ENCODE peak calls at places on chromosome 19, in four cellular contexts. F is SK-N-SH, B is GM12878, X is K562. R is an unnamed sample.

GRCh38 chr19:43439183-43440063 is 24.7 kb downstream of the TEX101 start:
- DNase-seq in F (no peak), B (no peak), X (no peak), R (peak)

GRCh38 chr19:42693760-42694350 is 46.4 kb downstream of the PSG3 start:
- DNase-seq in F (peak), B (no peak), X (peak), R (peak)

GRCh38 chr19:13861392-13861713 is 15.6 kb upstream of the NANOS3 start:
- DNase-seq in F (peak), B (no peak), X (no peak), R (no peak)

GRCh38 chr19:789473-790052 is 7.7 kb upstream of the PTBP1 start:
- DNase-seq in F (no peak), B (no peak), X (no peak), R (no peak)

GRCh38 chr19:18304194-18304495 is 18.7 kb downstream of the LSM4 start:
- DNase-seq in F (no peak), B (no peak), X (no peak), R (no peak)

GRCh38 chr19:12665281-12665573 is 1.3 kb downstream of the MAN2B1 start:
- DNase-seq in F (no peak), B (peak), X (no peak), R (no peak)

GRCh38 chr19:55460670-55461258 is 678 bp downstream of the ISOC2 start:
- DNase-seq in F (peak), B (no peak), X (peak), R (peak)

GRCh38 chr19:12244370-12244769 is 50.3 kb downstream of the ZNF44 start:
- DNase-seq in F (no peak), B (no peak), X (no peak), R (no peak)

GRCh38 chr19:1474011-1474764 is 4.8 kb downstream of the C19orf25 start:
- DNase-seq in F (peak), B (no peak), X (no peak), R (no peak)

GRCh38 chr19:14580623-14581237 is 2.2 kb upstream of the CLEC17A start:
- DNase-seq in F (no peak), B (peak), X (peak), R (no peak)

GRCh38 chr19:811007-811434 is 10.7 kb downstream of the PLPPR3 start:
- DNase-seq in F (no peak), B (no peak), X (peak), R (no peak)

GRCh38 chr19:19105365-19106060 is 32.8 kb downstream of the TMEM161A start:
- DNase-seq in F (peak), B (peak), X (peak), R (peak)

GRCh38 chr19:14686411-14686810 is 3.4 kb upstream of the ZNF333 start:
- DNase-seq in F (no peak), B (no peak), X (no peak), R (peak)

GRCh38 chr19:21439372-21439771 is 42.4 kb downstream of the ZNF493 start:
- DNase-seq in F (no peak), B (no peak), X (no peak), R (no peak)

GRCh38 chr19:16258440-16258903 is 60.8 kb downstream of the AP1M1 start:
- DNase-seq in F (peak), B (no peak), X (peak), R (no peak)

GRCh38 chr19:35216833-35217707 is 11.5 kb downstream of the FAM187B start:
- DNase-seq in F (no peak), B (no peak), X (no peak), R (no peak)

GRCh38 chr19:8355631-8356402 is 8.1 kb upstream of the ANGPTL4 start:
- DNase-seq in F (no peak), B (no peak), X (peak), R (no peak)

GRCh38 chr19:38551450-38551813 is 66.3 kb downstream of the MAP4K1 start:
- DNase-seq in F (no peak), B (peak), X (peak), R (no peak)

GRCh38 chr19:44607049-44607448 is 6.3 kb upstream of the IGSF23 start:
- DNase-seq in F (no peak), B (no peak), X (no peak), R (peak)

GRCh38 chr19:58279042-58279924 is 528 bp downstream of the ZNF8 start:
- DNase-seq in F (peak), B (no peak), X (peak), R (peak)

GRCh38 chr19:52248256-52248655 is 21.1 kb upstream of the ZNF766 start:
- DNase-seq in F (peak), B (no peak), X (no peak), R (no peak)

GRCh38 chr19:50777830-50778303 is 7.6 kb downstream of the GPR32 start:
- DNase-seq in F (peak), B (no peak), X (no peak), R (peak)

DNA sequence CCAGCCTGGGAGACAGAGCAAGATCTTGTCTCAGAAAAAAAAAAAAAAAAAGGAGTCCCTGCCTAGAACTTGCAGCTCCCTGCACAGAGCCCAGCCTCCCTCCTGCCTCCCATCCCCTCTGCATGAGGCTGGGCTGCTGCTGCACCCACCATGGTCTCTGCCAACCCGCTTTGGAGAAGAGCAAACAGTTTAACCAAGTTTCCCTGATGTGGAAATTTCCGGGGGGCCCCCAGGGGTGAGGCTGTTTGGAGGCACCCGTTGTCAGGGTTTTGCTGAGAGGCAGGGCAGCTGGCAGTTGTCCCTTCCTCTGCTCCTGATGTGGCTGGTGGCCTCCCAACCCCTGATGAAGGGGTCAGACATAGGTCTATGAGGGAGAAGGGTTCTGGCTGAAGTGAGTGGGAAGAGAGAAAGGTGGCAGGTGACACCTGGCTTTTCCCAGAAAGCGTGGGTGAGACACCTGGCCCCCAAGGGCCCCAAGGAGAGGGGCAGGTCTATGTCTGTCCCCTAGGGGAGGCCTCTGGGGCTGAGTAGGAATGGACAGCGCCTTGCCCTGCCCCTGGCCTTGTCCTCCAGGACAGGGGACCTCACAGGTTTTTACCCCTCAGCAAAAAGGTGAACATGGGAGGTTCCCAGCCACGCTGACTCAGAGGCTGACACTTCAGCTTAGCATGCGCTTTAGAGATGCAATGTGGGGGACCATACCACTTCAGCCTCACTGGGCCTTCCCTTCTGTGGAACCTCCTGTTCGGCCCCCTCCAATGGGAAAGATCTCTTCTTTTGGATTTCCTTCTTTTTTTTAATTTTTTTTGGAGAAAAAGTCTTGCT is 5.5 kb downstream of the LRP3 start:
- DNase-seq in F (peak), B (no peak), X (no peak), R (no peak)
- TF ChIP-seq CHD2 in F (no peak), B (no peak), X (no peak), R (no peak)

DNA sequence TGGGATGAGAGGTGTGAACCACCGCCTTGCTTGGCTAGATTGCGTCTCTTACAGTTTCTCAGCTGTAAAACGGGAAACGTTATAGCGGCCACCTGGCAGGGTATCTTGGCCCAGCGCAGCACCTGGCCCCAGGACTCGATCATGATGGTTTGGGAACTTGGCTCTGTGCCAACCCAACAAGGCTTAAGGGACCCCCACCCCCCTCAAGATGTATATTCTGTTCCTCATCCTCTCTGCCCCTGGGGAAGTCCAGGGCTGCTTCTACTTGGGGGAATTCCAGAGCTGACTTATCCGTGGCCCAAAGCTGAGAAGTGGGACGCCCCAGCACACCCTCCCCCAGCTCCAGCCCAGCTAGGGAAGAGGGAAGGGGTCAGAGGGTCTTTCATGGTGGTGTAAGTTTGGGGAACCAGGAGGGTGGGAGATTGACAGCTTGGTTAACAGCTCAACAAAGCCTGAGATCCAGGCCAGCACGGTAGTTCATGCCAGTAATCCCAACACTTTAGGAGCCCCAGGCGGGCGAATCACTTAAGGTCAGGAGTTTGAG is 695 bp downstream of the ICAM1 start:
- DNase-seq in F (peak), B (no peak), X (peak), R (no peak)
- TF ChIP-seq CHD2 in F (no peak), B (no peak), X (no peak), R (no peak)

DNA sequence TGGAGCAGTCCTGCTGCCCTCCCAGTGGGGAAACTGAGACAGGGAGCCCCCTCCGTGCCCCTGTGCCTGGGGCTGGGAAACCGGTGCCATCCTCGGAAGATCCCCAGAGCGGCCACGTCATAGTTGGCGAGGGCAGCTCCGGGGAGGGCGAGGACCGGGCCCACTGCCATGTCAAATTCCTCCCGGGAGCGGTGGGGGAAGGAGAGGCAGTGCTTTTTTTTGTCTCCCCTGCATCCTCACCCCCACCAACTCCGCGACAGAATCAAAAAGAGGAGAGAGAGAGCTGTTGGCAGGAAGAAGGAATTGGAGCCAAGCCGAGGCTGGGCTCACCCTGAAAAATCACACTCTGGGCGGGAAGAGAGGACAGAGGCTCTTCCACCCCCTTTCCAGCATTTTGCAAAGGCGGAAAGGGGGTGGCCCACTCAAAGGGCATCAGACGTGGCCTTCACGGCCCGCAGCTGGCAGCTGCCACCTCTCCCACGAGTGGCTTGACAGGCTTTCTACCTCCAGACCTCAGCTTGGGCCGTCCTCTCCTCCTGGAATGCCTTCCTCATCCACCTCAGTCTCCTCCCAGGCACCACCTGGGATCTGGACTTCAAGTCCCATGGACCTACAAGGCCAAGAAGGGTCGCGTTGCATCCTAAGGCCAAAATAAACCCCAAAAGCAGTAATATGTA is 19.6 kb upstream of the NFIC start:
- DNase-seq in F (no peak), B (no peak), X (no peak), R (no peak)
- TF ChIP-seq CHD2 in F (no peak), B (no peak), X (no peak), R (no peak)

GRCh38 chr19:4929186-4929585 is 19.9 kb downstream of the UHRF1 start:
- DNase-seq in F (no peak), B (no peak), X (no peak), R (no peak)

GRCh38 chr19:4922530-4923378 is 13.5 kb downstream of the UHRF1 start:
- DNase-seq in F (no peak), B (no peak), X (no peak), R (no peak)

GRCh38 chr19:4923379-4923747 is 14.1 kb downstream of the UHRF1 start:
- DNase-seq in F (no peak), B (no peak), X (no peak), R (no peak)
- TF ChIP-seq CHD2 in F (no peak), B (no peak), X (no peak), R (no peak)

GRCh38 chr19:17283504-17283996 is 1.8 kb downstream of the ANKLE1 start:
- DNase-seq in F (no peak), B (no peak), X (no peak), R (no peak)

GRCh38 chr19:17285415-17286135 is 3.9 kb downstream of the ANKLE1 start:
- DNase-seq in F (no peak), B (no peak), X (no peak), R (no peak)

GRCh38 chr19:17282488-17283256 is 971 bp downstream of the ANKLE1 start:
- DNase-seq in F (peak), B (peak), X (peak), R (peak)

GRCh38 chr19:17279436-17279835 is 2.3 kb upstream of the ANKLE1 start:
- DNase-seq in F (peak), B (no peak), X (no peak), R (no peak)

DNA sequence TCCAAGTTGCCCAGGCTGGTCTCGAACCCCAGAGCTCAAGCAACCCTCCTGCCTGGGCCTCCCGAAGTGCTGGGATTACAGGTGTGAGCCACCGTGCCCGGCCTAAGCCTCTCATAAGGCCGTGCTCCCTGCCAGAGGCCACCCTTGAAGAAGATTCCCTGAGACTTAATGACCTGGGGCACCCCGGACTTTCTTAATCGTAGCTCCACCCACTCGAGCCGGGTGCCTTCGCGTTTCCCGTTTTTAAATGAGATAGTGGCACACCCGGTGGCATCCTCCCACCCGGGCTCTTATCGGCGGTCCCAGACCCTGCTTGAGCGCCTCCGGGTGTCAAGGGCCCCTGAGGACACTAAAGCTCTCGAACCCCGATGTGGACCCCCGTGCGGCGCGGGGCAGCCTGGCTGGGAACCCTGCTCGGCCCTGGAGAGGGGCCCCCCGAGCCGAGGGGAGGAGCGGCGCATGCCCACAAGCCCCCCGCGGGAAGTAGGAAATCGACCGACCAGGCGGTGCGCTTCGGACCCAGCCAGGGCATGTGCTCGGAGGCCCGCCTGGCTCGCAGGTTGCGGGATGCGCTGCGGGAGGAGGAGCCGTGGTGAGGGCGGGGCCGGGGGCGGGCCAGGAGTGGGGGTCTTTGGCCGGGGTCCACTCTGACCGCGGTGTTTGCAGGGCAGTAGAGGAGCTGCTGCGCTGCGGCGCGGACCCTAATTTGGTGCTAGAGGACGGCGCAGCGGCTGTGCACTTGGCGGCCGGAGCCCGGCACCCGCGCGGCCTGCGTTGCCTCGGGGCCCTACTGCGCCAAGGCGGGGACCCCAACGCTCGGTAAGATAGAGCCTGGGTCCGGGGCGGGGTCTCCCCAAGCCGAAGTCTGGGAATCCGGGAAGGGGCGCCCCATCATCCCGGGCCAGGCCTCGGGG is at the start of gene ANKLE1:
- DNase-seq in F (peak), B (peak), X (peak), R (no peak)
- TF ChIP-seq CHD2 in F (no peak), B (no peak), X (no peak), R (no peak)

GRCh38 chr19:47438793-47439220 is 19.5 kb upstream of the MEIS3 start:
- DNase-seq in F (no peak), B (no peak), X (no peak), R (no peak)

GRCh38 chr19:47435883-47436417 is 16.6 kb upstream of the MEIS3 start:
- DNase-seq in F (no peak), B (no peak), X (no peak), R (no peak)

GRCh38 chr19:47436712-47437401 is 17.5 kb upstream of the MEIS3 start:
- DNase-seq in F (peak), B (no peak), X (peak), R (peak)

GRCh38 chr19:47435196-47435595 is 15.9 kb upstream of the MEIS3 start:
- DNase-seq in F (no peak), B (peak), X (no peak), R (no peak)

DNA sequence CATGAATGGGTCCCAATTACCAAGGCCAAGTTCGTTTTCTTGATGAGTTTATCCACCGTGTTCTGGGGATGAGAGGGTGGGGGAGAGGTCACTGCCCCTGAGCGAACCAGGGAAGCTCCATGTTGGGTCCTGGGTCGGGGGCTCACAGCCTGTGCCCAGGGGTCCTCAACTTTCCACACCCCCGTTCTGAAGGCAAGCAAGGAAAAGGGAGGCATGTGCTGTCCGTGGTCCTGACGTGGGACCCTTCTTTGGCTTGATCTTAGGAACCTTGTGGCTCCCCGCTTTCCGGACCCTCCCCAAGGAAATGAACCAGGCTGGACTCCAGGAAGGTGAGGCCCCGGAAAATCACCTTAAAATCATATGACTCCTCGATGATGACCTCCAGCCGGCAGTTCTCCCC is 18.2 kb upstream of the MEIS3 start:
- DNase-seq in F (no peak), B (no peak), X (no peak), R (no peak)
- TF ChIP-seq CHD2 in F (no peak), B (no peak), X (no peak), R (no peak)

GRCh38 chr19:49570138-49570856 is 10.1 kb downstream of the NOSIP start:
- DNase-seq in F (peak), B (no peak), X (peak), R (peak)
- TF ChIP-seq CHD2 in F (no peak), B (no peak), X (no peak), R (no peak)